ENCODE peak calls at places on chromosomes 11 and 22, in nine cellular contexts. One of them, this sample, is unnamed.

GRCh38 chr11:120682026-120682649 is 170.6 kb downstream of the GRIK4 start:
- DNase-seq in psoas muscle: no peak
- DNase-seq in NCI-H1105 treated with DMSO at 0.1 percent for 48 hours: no peak
- DNase-seq in left lung: no peak
- DNase-seq in NAMALWA: no peak
- DNase-seq in hepatocyte: no peak
- DNase-seq in A172: no peak
- DNase-seq in germinal center: no peak
- DNase-seq in EL: no peak
- DNase-seq in this sample: no peak

GRCh38 chr11:47514825-47515647 is 37.9 kb downstream of the CELF1 start:
- DNase-seq in NCI-H1105 treated with DMSO at 0.1 percent for 48 hours: no peak
- DNase-seq in A172: peak; percentile 83
- DNase-seq in germinal center: peak; percentile 23
- DNase-seq in psoas muscle: no peak
- DNase-seq in EL: peak; percentile 88
- DNase-seq in left lung: no peak
- DNase-seq in NAMALWA: peak; percentile 60
- DNase-seq in hepatocyte: peak; percentile 34
- DNase-seq in this sample: no peak

GRCh38 chr22:39266398-39267030 is 21.7 kb upstream of the PDGFB start:
- DNase-seq in germinal center: no peak
- DNase-seq in A172: no peak
- DNase-seq in NAMALWA: peak; percentile 21
- DNase-seq in psoas muscle: no peak
- DNase-seq in left lung: no peak
- DNase-seq in hepatocyte: no peak
- DNase-seq in EL: no peak
- DNase-seq in NCI-H1105 treated with DMSO at 0.1 percent for 48 hours: no peak
- DNase-seq in this sample: no peak

GRCh38 chr11:38323961-38324761 is 1726.1 kb upstream of the RAG2 start:
- DNase-seq in A172: no peak
- DNase-seq in NAMALWA: no peak
- DNase-seq in NCI-H1105 treated with DMSO at 0.1 percent for 48 hours: no peak
- DNase-seq in psoas muscle: no peak
- DNase-seq in left lung: no peak
- DNase-seq in germinal center: no peak
- DNase-seq in hepatocyte: no peak
- DNase-seq in EL: peak; percentile 8
- DNase-seq in this sample: no peak

GRCh38 chr11:105032495-105032894 is 2.4 kb downstream of the CASP1 start:
- DNase-seq in hepatocyte: no peak
- DNase-seq in EL: no peak
- DNase-seq in NAMALWA: peak; percentile 25
- DNase-seq in germinal center: no peak
- DNase-seq in NCI-H1105 treated with DMSO at 0.1 percent for 48 hours: no peak
- DNase-seq in psoas muscle: no peak
- DNase-seq in A172: no peak
- DNase-seq in left lung: no peak
- DNase-seq in this sample: no peak

GRCh38 chr11:83778598-83778997 is 492.4 kb upstream of the CCDC90B start:
- DNase-seq in left lung: no peak
- DNase-seq in NAMALWA: no peak
- DNase-seq in germinal center: no peak
- DNase-seq in hepatocyte: no peak
- DNase-seq in A172: peak; percentile 31
- DNase-seq in EL: no peak
- DNase-seq in NCI-H1105 treated with DMSO at 0.1 percent for 48 hours: no peak
- DNase-seq in psoas muscle: no peak
- DNase-seq in this sample: no peak

GRCh38 chr11:85935751-85936150 is 80.6 kb downstream of the CCDC83 start:
- DNase-seq in left lung: no peak
- DNase-seq in NCI-H1105 treated with DMSO at 0.1 percent for 48 hours: no peak
- DNase-seq in EL: no peak
- DNase-seq in A172: no peak
- DNase-seq in hepatocyte: no peak
- DNase-seq in NAMALWA: no peak
- DNase-seq in germinal center: no peak
- DNase-seq in psoas muscle: no peak
- DNase-seq in this sample: no peak

GRCh38 chr11:78376858-78377257 is 40.8 kb downstream of the GAB2 start:
- DNase-seq in NAMALWA: no peak
- DNase-seq in psoas muscle: no peak
- DNase-seq in left lung: no peak
- DNase-seq in A172: no peak
- DNase-seq in EL: no peak
- DNase-seq in hepatocyte: no peak
- DNase-seq in NCI-H1105 treated with DMSO at 0.1 percent for 48 hours: no peak
- DNase-seq in germinal center: no peak
- DNase-seq in this sample: no peak

GRCh38 chr22:46175631-46176030 is 25.3 kb downstream of the PPARA start:
- DNase-seq in NCI-H1105 treated with DMSO at 0.1 percent for 48 hours: no peak
- DNase-seq in hepatocyte: no peak
- DNase-seq in psoas muscle: no peak
- DNase-seq in NAMALWA: no peak
- DNase-seq in germinal center: no peak
- DNase-seq in EL: peak; percentile 76
- DNase-seq in left lung: no peak
- DNase-seq in A172: peak; percentile 48
- DNase-seq in this sample: no peak

GRCh38 chr22:19109198-19110063 is 12.8 kb downstream of the DGCR2 start:
- DNase-seq in left lung: no peak
- DNase-seq in NAMALWA: peak; percentile 77
- DNase-seq in NCI-H1105 treated with DMSO at 0.1 percent for 48 hours: no peak
- DNase-seq in psoas muscle: no peak
- DNase-seq in EL: peak; percentile 54
- DNase-seq in A172: no peak
- DNase-seq in germinal center: peak; percentile 62
- DNase-seq in hepatocyte: peak; percentile 63
- DNase-seq in this sample: no peak

This sample was measured in HCT116.